ENCODE peak calls at places on chromosomes 4 and X, in seven cellular contexts. X is Kasumi-1, K is COR-L47, O is HTR-8/SVneo, F is RWPE1, Q is nucleus accumbens, H is islet precursor cell. G is an unnamed sample.

GRCh38 chr4:145938618-145939177 is at the start of gene ZNF827:
- DNase-seq in Q (peak), X (peak), O (no peak), H (peak), K (peak), F (peak), G (peak)

GRCh38 chr4:82754546-82755165 is 43.9 kb downstream of the SCD5 start:
- DNase-seq in O (no peak), Q (no peak), H (no peak), F (no peak), K (no peak), X (no peak), G (no peak)

GRCh38 chrX:119783026-119783425 is 8.4 kb downstream of the RPL39 start:
- DNase-seq in K (no peak), F (no peak), O (no peak), X (peak), H (no peak), Q (no peak), G (no peak)

GRCh38 chr4:6777636-6778281 is 4.8 kb upstream of the KIAA0232 start:
- DNase-seq in H (peak), X (peak), F (no peak), Q (no peak), O (no peak), K (no peak), G (no peak)

GRCh38 chr4:27288496-27288895 is 427.9 kb downstream of the STIM2 start:
- DNase-seq in X (no peak), O (no peak), Q (no peak), F (no peak), H (no peak), K (no peak), G (no peak)

GRCh38 chr4:161121451-161121850 is 1042.3 kb downstream of the FSTL5 start:
- DNase-seq in X (peak), O (no peak), Q (no peak), H (peak), K (no peak), F (no peak), G (peak)

GRCh38 chr4:110487873-110488272 is 11.9 kb downstream of the ENPEP start:
- DNase-seq in H (no peak), O (no peak), X (no peak), K (no peak), F (no peak), Q (no peak), G (no peak)

GRCh38 chrX:30990361-30990760 is 81.5 kb downstream of the FTHL17 start:
- DNase-seq in H (no peak), O (no peak), Q (no peak), F (no peak), X (no peak), K (no peak), G (no peak)

GRCh38 chr4:45131020-45131419 is 404.7 kb upstream of the GNPDA2 start:
- DNase-seq in Q (no peak), X (no peak), O (no peak), F (no peak), H (no peak), K (no peak), G (no peak)

GRCh38 chrX:106220177-106220576 is 52.1 kb downstream of the PWWP3B start:
- DNase-seq in H (no peak), K (no peak), Q (no peak), O (no peak), X (peak), F (no peak), G (no peak)

GRCh38 chrX:48472851-48473717 is 2.9 kb upstream of the FTSJ1 start:
- DNase-seq in Q (no peak), O (no peak), F (no peak), X (no peak), H (peak), K (no peak), G (no peak)

GRCh38 chr4:140260227-140260626 is 106.2 kb upstream of the MAML3 start:
- DNase-seq in H (no peak), K (no peak), O (peak), X (no peak), F (peak), Q (no peak), G (peak)

GRCh38 chr4:173494013-173494970 is 35.7 kb downstream of the HAND2 start:
- DNase-seq in F (peak), H (peak), X (peak), Q (no peak), O (peak), K (peak), G (peak)

GRCh38 chr4:8671712-8672290 is 79.2 kb downstream of the CPZ start:
- DNase-seq in F (no peak), Q (no peak), O (no peak), X (no peak), K (no peak), H (peak), G (no peak)

GRCh38 chr4:146053901-146054300 is 115.3 kb upstream of the ZNF827 start:
- DNase-seq in F (no peak), X (no peak), H (no peak), Q (no peak), K (no peak), O (no peak), G (no peak)

GRCh38 chrX:124433186-124433585 is 86.8 kb downstream of the SH2D1A start:
- DNase-seq in X (no peak), Q (no peak), F (no peak), O (no peak), H (no peak), K (no peak), G (no peak)

G was measured in A172.